ENCODE peak calls at places on chromosomes 11 and 22, in five cellular contexts. V, E, G, Q and C are unnamed samples.
A peak's percentile ranks its signal among the peaks of the same experiment; 100 is the strongest.

GRCh38 chr11:75944515-75944914 is 129.5 kb downstream of the UVRAG start:
- DNase-seq in V (no peak), E (no peak), G (no peak), Q (no peak), C (no peak)

GRCh38 chr11:67398661-67399563 is 2.7 kb downstream of the PPP1CA start:
- DNase-seq in V (no peak), E (no peak), G (no peak), Q (no peak), C (no peak)

GRCh38 chr22:44707752-44708151 is 5.7 kb downstream of the PRR5 start:
- DNase-seq in V (no peak), E (no peak), G (no peak), Q (no peak), C (no peak)

GRCh38 chr22:38258895-38259294 is 13.9 kb downstream of the TMEM184B start:
- DNase-seq in V (no peak), E (no peak), G (no peak), Q (peak; percentile 84), C (no peak)

GRCh38 chr11:47572715-47573255 is 6.0 kb downstream of the KBTBD4 start:
- DNase-seq in V (no peak), E (no peak), G (no peak), Q (no peak), C (no peak)

GRCh38 chr22:43275545-43275981 is 67.6 kb downstream of the SCUBE1 start:
- DNase-seq in V (no peak), E (peak; percentile 74), G (no peak), Q (no peak), C (no peak)

GRCh38 chr11:10322830-10323792 is 18.2 kb downstream of the ADM start:
- DNase-seq in V (peak; percentile 67), E (no peak), G (peak; percentile 46), Q (peak; percentile 85), C (peak; percentile 52)

GRCh38 chr11:57903441-57904123 is 120.1 kb upstream of the OR9Q1 start:
- DNase-seq in V (peak; percentile 49), E (no peak), G (peak; percentile 56), Q (no peak), C (peak; percentile 74)

GRCh38 chr11:92324890-92325289 is 100.3 kb downstream of the FAT3 start:
- DNase-seq in V (no peak), E (no peak), G (no peak), Q (no peak), C (no peak)

GRCh38 chr22:42920101-42920820 is 63.2 kb upstream of the ARFGAP3 start:
- DNase-seq in V (no peak), E (no peak), G (no peak), Q (peak; percentile 55), C (no peak)

GRCh38 chr11:2290351-2290841 is 11.3 kb downstream of the C11orf21 start:
- DNase-seq in V (peak; percentile 28), E (peak; percentile 45), G (no peak), Q (peak; percentile 32), C (no peak)

GRCh38 chr11:20790622-20791021 is 121.2 kb downstream of the NELL1 start:
- DNase-seq in V (no peak), E (peak; percentile 55), G (no peak), Q (no peak), C (no peak)

GRCh38 chr11:43681543-43681942 is 1.0 kb downstream of the HSD17B12 start:
- DNase-seq in V (no peak), E (no peak), G (no peak), Q (no peak), C (no peak)

GRCh38 chr11:12900496-12900895 is 108.6 kb upstream of the RASSF10 start:
- DNase-seq in V (no peak), E (no peak), G (no peak), Q (no peak), C (no peak)

GRCh38 chr22:36566720-36567119 is 37.8 kb upstream of the EIF3D start:
- DNase-seq in V (no peak), E (no peak), G (no peak), Q (no peak), C (no peak)

GRCh38 chr11:86735462-86736302 is 63.3 kb upstream of the ME3 start:
- DNase-seq in V (no peak), E (no peak), G (no peak), Q (no peak), C (no peak)

GRCh38 chr11:61679893-61680621 is at the start of gene DAGLA:
- DNase-seq in V (peak; percentile 83), E (peak; percentile 90), G (peak; percentile 60), Q (peak; percentile 85), C (peak; percentile 81)

GRCh38 chr11:14012836-14013235 is 50.3 kb downstream of the SPON1 start:
- DNase-seq in V (no peak), E (no peak), G (no peak), Q (no peak), C (no peak)

GRCh38 chr11:17744151-17744940 is 9.8 kb downstream of the KCNC1 start:
- DNase-seq in V (no peak), E (no peak), G (no peak), Q (peak; percentile 49), C (peak; percentile 31)

GRCh38 chr22:44299124-44299523 is 13.6 kb downstream of the SHISAL1 start:
- DNase-seq in V (no peak), E (no peak), G (no peak), Q (no peak), C (no peak)

GRCh38 chr11:115500547-115501503 is 3.4 kb downstream of the CADM1 start:
- DNase-seq in V (no peak), E (no peak), G (peak; percentile 23), Q (no peak), C (no peak)

GRCh38 chr22:20922141-20922751 is 5.0 kb downstream of the CRKL start:
- DNase-seq in V (no peak), E (no peak), G (no peak), Q (no peak), C (no peak)

GRCh38 chr11:62857541-62857982 is 18.2 kb upstream of the WDR74 start:
- DNase-seq in V (no peak), E (no peak), G (no peak), Q (no peak), C (no peak)

GRCh38 chr11:75350743-75351540 is 519 bp downstream of the ARRB1 start:
- DNase-seq in V (peak; percentile 65), E (peak; percentile 63), G (peak; percentile 44), Q (peak; percentile 91), C (no peak)

GRCh38 chr22:28819253-28820096 is 19.1 kb upstream of the XBP1 start:
- DNase-seq in V (peak; percentile 86), E (no peak), G (peak; percentile 35), Q (peak; percentile 42), C (no peak)

GRCh38 chr22:28816994-28817530 is 16.7 kb upstream of the XBP1 start:
- DNase-seq in V (no peak), E (no peak), G (no peak), Q (no peak), C (no peak)

GRCh38 chr22:28820885-28821284 is 20.5 kb upstream of the XBP1 start:
- DNase-seq in V (no peak), E (no peak), G (no peak), Q (peak; percentile 19), C (no peak)

GRCh38 chr22:28815729-28816128 is 15.4 kb upstream of the XBP1 start:
- DNase-seq in V (no peak), E (no peak), G (no peak), Q (no peak), C (no peak)

GRCh38 chr22:28817919-28818859 is 17.8 kb upstream of the XBP1 start:
- DNase-seq in V (peak; percentile 89), E (no peak), G (peak; percentile 94), Q (peak; percentile 60), C (peak; percentile 84)
- TF ChIP-seq POLR2AphosphoS5 in V (peak; percentile 34), E (no peak), G (peak; percentile 94), Q (no peak), C (peak; percentile 35)

GRCh38 chr22:31102441-31103081 is 4.8 kb downstream of the SELENOM start:
- DNase-seq in V (peak; percentile 69), E (no peak), G (no peak), Q (peak; percentile 99), C (peak; percentile 72)
- TF ChIP-seq POLR2AphosphoS5 in V (peak; percentile 65), E (no peak), G (peak; percentile 62), Q (peak; percentile 86), C (peak; percentile 43)

GRCh38 chr22:45709866-45710265 is 38.2 kb downstream of the ATXN10 start:
- DNase-seq in V (no peak), E (no peak), G (no peak), Q (no peak), C (no peak)
- TF ChIP-seq POLR2AphosphoS5 in V (no peak), E (no peak), G (no peak), Q (no peak), C (no peak)

GRCh38 chr11:19370100-19370861 is 129.5 kb upstream of the E2F8 start:
- DNase-seq in V (no peak), E (no peak), G (no peak), Q (peak; percentile 86), C (no peak)
- TF ChIP-seq POLR2AphosphoS5 in V (peak; percentile 36), E (no peak), G (no peak), Q (peak; percentile 36), C (peak; percentile 28)

GRCh38 chr11:117064275-117064674 is 34.0 kb downstream of the SIK3 start:
- DNase-seq in V (no peak), E (no peak), G (no peak), Q (no peak), C (no peak)

GRCh38 chr11:117070016-117070415 is 28.2 kb downstream of the SIK3 start:
- DNase-seq in V (no peak), E (no peak), G (no peak), Q (no peak), C (no peak)

GRCh38 chr11:117071344-117071787 is 26.9 kb downstream of the SIK3 start:
- DNase-seq in V (peak; percentile 38), E (no peak), G (peak; percentile 91), Q (peak; percentile 86), C (peak; percentile 71)

GRCh38 chr11:117068303-117068860 is 29.8 kb downstream of the SIK3 start:
- DNase-seq in V (no peak), E (no peak), G (no peak), Q (no peak), C (no peak)

DNA sequence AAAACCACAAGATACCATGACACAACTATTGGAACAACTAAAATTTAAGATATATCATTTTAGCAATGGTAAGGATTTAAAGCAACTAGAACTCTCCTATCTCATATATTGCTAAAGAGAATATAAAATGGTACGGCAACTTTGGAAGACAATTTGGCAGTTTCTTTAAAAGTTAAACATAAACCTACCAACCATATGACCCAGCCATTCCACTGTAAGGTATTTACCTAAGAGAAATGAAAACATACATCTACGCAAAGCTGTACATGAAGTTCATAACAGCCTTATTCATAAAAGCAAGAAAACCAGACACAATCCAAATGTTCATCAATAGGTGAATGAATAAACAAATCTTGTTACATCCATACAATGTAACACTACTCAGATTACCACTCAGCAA is 31.3 kb downstream of the SIK3 start:
- DNase-seq in V (no peak), E (no peak), G (no peak), Q (no peak), C (no peak)
- TF ChIP-seq POLR2AphosphoS5 in V (no peak), E (no peak), G (no peak), Q (no peak), C (no peak)

GRCh38 chr22:46057762-46058420 is 80.9 kb upstream of the WNT7B start:
- DNase-seq in V (peak; percentile 57), E (no peak), G (peak; percentile 84), Q (peak; percentile 69), C (peak; percentile 73)
- TF ChIP-seq POLR2AphosphoS5 in V (peak; percentile 31), E (no peak), G (peak; percentile 94), Q (no peak), C (peak; percentile 71)

GRCh38 chr22:46896568-46897245 is 134.3 kb downstream of the TBC1D22A start:
- DNase-seq in V (no peak), E (no peak), G (no peak), Q (no peak), C (no peak)
- TF ChIP-seq POLR2AphosphoS5 in V (no peak), E (no peak), G (no peak), Q (no peak), C (no peak)